ENCODE peak calls at places on chromosomes 2 and 18, in ten cellular contexts. I, M, D, Z, C, U, W, R, G and A are unnamed samples.

GRCh38 chr2:238820909-238821308 is 27.0 kb upstream of the TWIST2 start:
- DNase-seq in R (no peak), C (no peak), W (peak; percentile 17), I (no peak), U (no peak), M (no peak), Z (no peak), D (no peak), G (no peak), A (no peak)

GRCh38 chr2:43592443-43592842 is 3.4 kb downstream of the THADA start:
- DNase-seq in M (no peak), W (no peak), Z (no peak), C (no peak), G (no peak), U (no peak), D (no peak), I (no peak), R (no peak), A (no peak)

GRCh38 chr2:68912732-68913131 is 40.0 kb downstream of the GKN2 start:
- DNase-seq in C (no peak), D (no peak), G (no peak), R (no peak), U (peak; percentile 37), W (no peak), M (no peak), Z (no peak), I (no peak), A (no peak)

GRCh38 chr2:223696719-223697118 is 94.6 kb upstream of the SCG2 start:
- DNase-seq in U (no peak), I (no peak), G (no peak), C (no peak), D (no peak), Z (no peak), R (peak; percentile 87), M (no peak), W (no peak), A (no peak)

GRCh38 chr2:188079176-188079575 is 212.5 kb upstream of the GULP1 start:
- DNase-seq in I (peak; percentile 46), Z (no peak), W (no peak), U (no peak), M (no peak), D (peak; percentile 92), G (no peak), C (no peak), R (no peak), A (no peak)

GRCh38 chr2:216503697-216504375 is 5.2 kb downstream of the RPL37A start:
- DNase-seq in I (no peak), Z (no peak), C (no peak), R (no peak), D (no peak), M (no peak), W (no peak), G (no peak), U (no peak), A (no peak)

GRCh38 chr2:25372405-25373268 is 30.9 kb upstream of the DNMT3A start:
- DNase-seq in I (no peak), D (no peak), U (no peak), R (no peak), G (no peak), C (no peak), W (no peak), Z (no peak), M (no peak), A (no peak)

GRCh38 chr2:529425-529824 is 147.8 kb downstream of the TMEM18 start:
- DNase-seq in U (no peak), D (peak; percentile 42), G (peak; percentile 45), I (peak; percentile 36), M (no peak), C (no peak), R (peak; percentile 74), W (no peak), Z (no peak), A (no peak)

GRCh38 chr18:495017-495416 is 5.5 kb downstream of the COLEC12 start:
- DNase-seq in C (no peak), D (no peak), U (no peak), Z (no peak), W (no peak), G (no peak), I (no peak), M (peak; percentile 15), R (no peak), A (no peak)

GRCh38 chr2:118443596-118443995 is 355.3 kb downstream of the INSIG2 start:
- DNase-seq in R (no peak), U (no peak), Z (no peak), C (no peak), M (no peak), G (no peak), D (peak; percentile 3), I (no peak), W (no peak), A (no peak)

GRCh38 chr2:11596801-11597200 is 63.0 kb downstream of the GREB1 start:
- DNase-seq in C (no peak), Z (no peak), G (no peak), D (no peak), W (no peak), M (no peak), U (no peak), R (no peak), I (no peak), A (no peak)

GRCh38 chr2:150679456-150680120 is 192.1 kb upstream of the RND3 start:
- DNase-seq in I (no peak), D (no peak), R (no peak), W (no peak), C (no peak), M (no peak), Z (no peak), U (no peak), G (no peak), A (no peak)

GRCh38 chr2:230690439-230690838 is 22.2 kb upstream of the CAB39 start:
- DNase-seq in D (peak; percentile 95), R (no peak), W (no peak), M (no peak), C (no peak), Z (peak; percentile 71), I (no peak), U (no peak), G (no peak), A (no peak)

GRCh38 chr2:205680903-205681302 is 1.4 kb upstream of the NRP2 start:
- DNase-seq in W (no peak), U (no peak), M (no peak), Z (no peak), R (no peak), G (no peak), I (no peak), C (no peak), D (no peak), A (no peak)

GRCh38 chr2:239255218-239255617 is 145.6 kb downstream of the HDAC4 start:
- DNase-seq in Z (no peak), I (no peak), U (no peak), D (no peak), G (no peak), M (no peak), R (no peak), C (no peak), W (no peak), A (no peak)